ENCODE peak calls at places on chromosomes 3 and 15, in ten cellular contexts. U is thoracic aorta; K is CD8-positive, alpha-beta T cell; Y is GM12864; C is fibroblast of pulmonary artery; V is GM12865; O is AG10803; D is transverse colon; I is endothelial cell; Q is choroid plexus epithelial cell. L is an unnamed sample.

GRCh38 chr3:140626856-140627255 is 51.0 kb upstream of the TRIM42 start:
- DNase-seq in U (no peak), K (no peak), Y (no peak), C (no peak), V (no peak), O (no peak), D (no peak), I (no peak), Q (no peak), L (no peak)

GRCh38 chr3:30989266-30989799 is 94.9 kb upstream of the GADL1 start:
- DNase-seq in U (no peak), K (no peak), Y (no peak), C (no peak), V (no peak), O (no peak), D (no peak), I (no peak), Q (no peak), L (no peak)

GRCh38 chr3:162390891-162391290 is 894.3 kb downstream of the OTOL1 start:
- DNase-seq in U (no peak), K (no peak), Y (no peak), C (peak; percentile 63), V (no peak), O (peak; percentile 71), D (no peak), I (no peak), Q (peak; percentile 72), L (no peak)

GRCh38 chr15:83904107-83904720 is 250.3 kb downstream of the ADAMTSL3 start:
- DNase-seq in U (no peak), K (no peak), Y (no peak), C (peak; percentile 47), V (no peak), O (peak; percentile 92), D (peak; percentile 15), I (no peak), Q (peak; percentile 95), L (no peak)

GRCh38 chr3:126418256-126418530 is 23.5 kb downstream of the CFAP100 start:
- DNase-seq in U (no peak), K (no peak), Y (no peak), C (no peak), V (no peak), O (no peak), D (no peak), I (no peak), Q (no peak), L (no peak)

GRCh38 chr3:50582083-50582482 is 12.8 kb downstream of the HEMK1 start:
- DNase-seq in U (no peak), K (no peak), Y (no peak), C (no peak), V (no peak), O (no peak), D (no peak), I (no peak), Q (no peak), L (no peak)

GRCh38 chr15:35256555-35256954 is 171.5 kb upstream of the NANOGP8 start:
- DNase-seq in U (no peak), K (no peak), Y (no peak), C (no peak), V (no peak), O (no peak), D (no peak), I (no peak), Q (peak; percentile 43), L (no peak)

GRCh38 chr3:55795736-55796135 is 308.6 kb upstream of the WNT5A start:
- DNase-seq in U (no peak), K (no peak), Y (no peak), C (peak; percentile 1), V (no peak), O (peak; percentile 6), D (no peak), I (no peak), Q (peak; percentile 49), L (no peak)

GRCh38 chr3:41881233-41881821 is 80.6 kb downstream of the ULK4 start:
- DNase-seq in U (no peak), K (no peak), Y (no peak), C (peak; percentile 67), V (peak; percentile 56), O (peak; percentile 46), D (no peak), I (peak; percentile 21), Q (peak; percentile 68), L (peak; percentile 39)

GRCh38 chr15:48427960-48428547 is 96.8 kb downstream of the DUT start:
- DNase-seq in U (no peak), K (no peak), Y (no peak), C (peak; percentile 26), V (no peak), O (peak; percentile 97), D (no peak), I (no peak), Q (peak; percentile 39), L (no peak)

GRCh38 chr3:10505050-10505790 is at the start of gene ATP2B2:
- DNase-seq in U (no peak), K (no peak), Y (no peak), C (no peak), V (no peak), O (no peak), D (no peak), I (peak; percentile 36), Q (no peak), L (no peak)

GRCh38 chr3:14145236-14145635 is 20.4 kb downstream of the TMEM43 start:
- DNase-seq in U (no peak), K (no peak), Y (no peak), C (peak; percentile 47), V (no peak), O (peak; percentile 42), D (no peak), I (no peak), Q (peak; percentile 71), L (no peak)

GRCh38 chr3:67154429-67154828 is 156.3 kb downstream of the KBTBD8 start:
- DNase-seq in U (no peak), K (no peak), Y (no peak), C (no peak), V (no peak), O (no peak), D (no peak), I (no peak), Q (no peak), L (no peak)

GRCh38 chr3:161139686-161140085 is 34.5 kb upstream of the B3GALNT1 start:
- DNase-seq in U (no peak), K (no peak), Y (no peak), C (no peak), V (no peak), O (no peak), D (no peak), I (no peak), Q (no peak), L (no peak)

GRCh38 chr15:49330166-49330565 is 92.9 kb upstream of the FGF7 start:
- DNase-seq in U (no peak), K (no peak), Y (no peak), C (no peak), V (no peak), O (peak; percentile 65), D (no peak), I (no peak), Q (peak; percentile 8), L (no peak)

DNA sequence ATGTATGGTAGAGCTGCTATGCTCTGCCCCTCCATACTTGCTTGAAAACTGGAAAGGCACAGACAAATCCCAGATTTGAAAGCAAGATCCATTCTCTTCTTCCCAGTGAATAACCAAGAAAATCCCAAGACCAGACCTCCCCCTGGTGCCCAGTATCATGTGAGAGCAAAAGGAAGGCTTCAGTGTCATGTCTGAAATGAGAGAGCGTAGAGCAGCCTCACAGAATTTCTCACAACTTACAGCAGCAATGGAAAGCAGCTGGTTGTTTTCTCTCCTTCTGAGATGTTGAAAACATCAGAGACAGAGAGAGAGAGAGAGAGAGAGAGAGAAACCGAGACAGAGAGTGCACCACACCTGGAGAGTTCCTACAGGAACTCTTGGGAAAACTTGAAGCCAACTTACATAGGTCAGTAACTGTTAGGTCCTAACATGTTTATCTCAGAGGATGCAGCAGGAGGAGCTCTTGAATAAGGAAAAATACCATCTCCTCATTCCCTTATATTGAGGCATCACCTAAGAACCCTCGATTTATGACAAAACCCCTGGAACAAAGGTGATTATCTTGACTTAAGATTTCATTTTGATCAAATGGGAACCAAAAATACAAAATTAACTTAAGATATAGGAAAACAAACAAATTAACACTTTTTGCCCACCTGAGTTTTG is 273.3 kb downstream of the NSUN3 start:
- DNase-seq in U (no peak), K (no peak), Y (no peak), C (peak; percentile 74), V (peak; percentile 8), O (peak; percentile 33), D (peak; percentile 7), I (peak; percentile 12), Q (peak; percentile 85), L (no peak)
- TF ChIP-seq CTCF in U (peak; percentile 26), K (no peak), Y (no peak), C (peak; percentile 57), V (no peak), O (peak; percentile 46), D (peak; percentile 66), I (no peak), Q (peak; percentile 64), L (peak; percentile 6)

GRCh38 chr3:123201557-123202427 is at the start of gene SEC22A:
- DNase-seq in U (peak; percentile 59), K (peak; percentile 94), Y (peak; percentile 91), C (peak; percentile 91), V (peak; percentile 98), O (peak; percentile 86), D (peak; percentile 97), I (peak; percentile 87), Q (peak; percentile 96), L (peak; percentile 95)
- TF ChIP-seq CTCF in U (no peak), K (no peak), Y (no peak), C (no peak), V (no peak), O (no peak), D (no peak), I (no peak), Q (no peak), L (no peak)

DNA sequence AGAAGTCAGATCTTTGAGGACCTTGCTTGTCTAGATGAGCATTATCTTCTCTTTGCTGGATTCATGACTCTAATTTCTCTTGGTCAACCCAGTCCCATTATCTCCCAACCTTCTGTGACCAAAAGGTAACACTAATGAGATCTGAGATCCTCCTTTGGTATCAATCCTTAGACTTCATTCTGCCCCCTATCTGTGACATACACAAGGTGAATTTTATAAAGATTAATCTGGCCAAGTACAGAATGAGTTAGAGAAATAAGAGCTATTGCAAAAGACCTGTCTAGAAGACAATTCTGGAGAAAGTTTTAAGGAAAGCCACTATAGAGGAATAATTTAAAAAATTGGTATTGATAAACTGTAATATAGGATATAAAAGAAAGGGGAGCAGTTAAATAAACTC is 113.8 kb upstream of the KCNMB2 start:
- DNase-seq in U (no peak), K (no peak), Y (no peak), C (no peak), V (no peak), O (no peak), D (no peak), I (no peak), Q (no peak), L (no peak)
- TF ChIP-seq CTCF in U (no peak), K (no peak), Y (no peak), C (no peak), V (no peak), O (no peak), D (no peak), I (peak; percentile 36), Q (no peak), L (no peak)

DNA sequence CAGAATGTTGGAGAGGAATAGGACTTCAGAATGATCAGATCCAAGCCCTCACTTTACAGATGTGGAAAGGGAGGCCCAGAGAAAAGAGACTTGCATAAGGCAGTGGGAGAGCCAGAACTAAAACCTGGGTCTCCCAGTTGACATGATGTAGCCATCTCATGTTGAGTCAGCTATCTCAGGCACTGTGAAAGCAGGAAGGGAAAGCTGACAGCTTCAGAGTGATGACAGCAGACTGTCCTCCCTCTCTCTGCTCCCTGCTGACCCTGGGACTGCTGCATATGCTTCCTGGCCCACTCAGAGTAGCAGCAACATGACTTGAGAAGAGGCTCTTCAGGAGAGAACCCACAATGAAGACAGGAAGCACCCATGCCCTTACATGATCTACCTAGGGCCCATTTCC is 14.7 kb downstream of the FHIT start:
- DNase-seq in U (no peak), K (no peak), Y (peak; percentile 38), C (no peak), V (peak; percentile 80), O (no peak), D (no peak), I (no peak), Q (no peak), L (peak; percentile 51)
- TF ChIP-seq CTCF in U (no peak), K (no peak), Y (no peak), C (no peak), V (no peak), O (no peak), D (no peak), I (no peak), Q (no peak), L (no peak)